ENCODE peak calls at places on chromosomes 5 and 9, in four cellular contexts. V is fibroblast of the conjunctiva, D is foreskin fibroblast, R is SHP77. A is an unnamed sample.

GRCh38 chr9:109476781-109477268 is 21.3 kb downstream of the PTPN3 start:
- DNase-seq in V (no peak), D (no peak), R (no peak), A (no peak)

GRCh38 chr9:86600291-86600690 is 246.1 kb upstream of the TUT7 start:
- DNase-seq in R (no peak), D (peak; percentile 61), V (no peak), A (no peak)

GRCh38 chr5:175478008-175478383 is 364 bp upstream of the SFXN1 start:
- DNase-seq in D (no peak), V (no peak), R (no peak), A (no peak)

GRCh38 chr5:167790462-167791260 is 500.8 kb upstream of the WWC1 start:
- DNase-seq in D (no peak), V (no peak), R (no peak), A (no peak)

GRCh38 chr5:6820851-6821479 is 107.7 kb downstream of the TENT4A start:
- DNase-seq in D (peak; percentile 17), V (no peak), R (peak; percentile 63), A (no peak)

GRCh38 chr9:72315510-72316287 is 49.3 kb downstream of the ZFAND5 start:
- DNase-seq in R (peak; percentile 9), D (peak; percentile 83), V (peak; percentile 85), A (no peak)

GRCh38 chr5:168578006-168578405 is 1.2 kb downstream of the PANK3 start:
- DNase-seq in R (no peak), D (peak; percentile 50), V (peak; percentile 5), A (no peak)

GRCh38 chr9:91558879-91559278 is 135.2 kb upstream of the NFIL3 start:
- DNase-seq in V (no peak), D (peak; percentile 15), R (no peak), A (peak; percentile 5)

GRCh38 chr9:73847536-73847935 is 649.6 kb upstream of the RORB start:
- DNase-seq in R (no peak), D (peak; percentile 1), V (no peak), A (no peak)

GRCh38 chr9:9893837-9894236 is 719.0 kb downstream of the PTPRD start:
- DNase-seq in R (no peak), V (no peak), D (no peak), A (no peak)

GRCh38 chr5:137470111-137470920 is 28.8 kb downstream of the SPOCK1 start:
- DNase-seq in D (peak; percentile 98), V (peak; percentile 79), R (no peak), A (peak; percentile 99)

GRCh38 chr5:119966028-119966427 is 336.7 kb downstream of the FAM170A start:
- DNase-seq in R (no peak), D (peak; percentile 35), V (peak; percentile 2), A (no peak)

GRCh38 chr9:127519301-127520166 is 68.2 kb downstream of the LRSAM1 start:
- DNase-seq in V (peak; percentile 82), R (no peak), D (peak; percentile 97), A (peak; percentile 97)

GRCh38 chr9:116837038-116837998 is 150.2 kb downstream of the TRIM32 start:
- DNase-seq in V (no peak), D (no peak), R (no peak), A (no peak)

GRCh38 chr5:99105216-99105615 is 176.4 kb upstream of the CHD1 start:
- DNase-seq in V (no peak), D (peak; percentile 8), R (no peak), A (no peak)

GRCh38 chr5:73273379-73274050 is 100.5 kb downstream of the TMEM174 start:
- DNase-seq in V (no peak), R (no peak), D (no peak), A (no peak)

GRCh38 chr9:3708751-3709150 is 182.9 kb upstream of the RFX3 start:
- DNase-seq in V (no peak), R (no peak), D (peak; percentile 63), A (no peak)

GRCh38 chr9:75451505-75451904 is 363.2 kb downstream of the OSTF1 start:
- DNase-seq in D (peak; percentile 20), R (no peak), V (no peak), A (no peak)

GRCh38 chr5:21199087-21199486 is 1211.1 kb upstream of the CDH18 start:
- DNase-seq in V (no peak), D (no peak), R (no peak), A (no peak)

GRCh38 chr9:137449931-137450537 is 8.9 kb upstream of the ENTPD8 start:
- DNase-seq in R (no peak), V (no peak), D (no peak), A (no peak)

GRCh38 chr5:59615272-59615671 is 278.3 kb downstream of the PDE4D start:
- DNase-seq in D (peak; percentile 62), V (peak; percentile 3), R (no peak), A (peak; percentile 13)

A was measured in HFFc6.